ENCODE peak calls at places on chromosomes 5 and 9, in four cellular contexts. B is heart right ventricle, C is tibial artery, N is dorsolateral prefrontal cortex. Q is an unnamed sample.

GRCh38 chr9:101072259-101072658 is 43.7 kb downstream of the PLPPR1 start:
- DNase-seq in N (no peak), B (no peak), C (no peak), Q (no peak)

GRCh38 chr5:33994845-33995244 is 10.4 kb upstream of the SLC45A2 start:
- DNase-seq in C (no peak), B (no peak), N (no peak), Q (peak)

GRCh38 chr9:81980568-81980967 is 8.0 kb upstream of the SPATA31D1 start:
- DNase-seq in C (no peak), N (no peak), B (no peak), Q (no peak)

GRCh38 chr5:72584466-72584865 is 77.3 kb upstream of the ZNF366 start:
- DNase-seq in B (no peak), C (no peak), N (no peak), Q (no peak)

GRCh38 chr9:136081113-136081825 is 13.8 kb downstream of the NACC2 start:
- DNase-seq in C (peak), N (peak), B (peak), Q (no peak)

GRCh38 chr5:179355976-179356968 is 11.0 kb upstream of the ADAMTS2 start:
- DNase-seq in N (no peak), B (no peak), C (no peak), Q (no peak)

GRCh38 chr9:77512876-77513275 is 135.2 kb downstream of the GNA14 start:
- DNase-seq in C (no peak), N (no peak), B (no peak), Q (no peak)

GRCh38 chr5:139638736-139639618 is 9.2 kb upstream of the CXXC5 start:
- DNase-seq in B (no peak), C (peak), N (no peak), Q (no peak)

GRCh38 chr5:572398-573019 is 39.6 kb upstream of the CEP72 start:
- DNase-seq in B (no peak), C (no peak), N (no peak), Q (no peak)

GRCh38 chr5:169423580-169424278 is 122.8 kb upstream of the SLIT3 start:
- DNase-seq in B (no peak), C (no peak), N (no peak), Q (no peak)

GRCh38 chr5:173953528-173954090 is 35.4 kb upstream of the C5orf47 start:
- DNase-seq in C (no peak), B (no peak), N (no peak), Q (peak)

GRCh38 chr9:111683351-111683750 is 21.9 kb downstream of the GNG10 start:
- DNase-seq in N (no peak), C (no peak), B (no peak), Q (no peak)

GRCh38 chr5:115191439-115192031 is 21.8 kb upstream of the TRIM36 start:
- DNase-seq in B (no peak), C (no peak), N (no peak), Q (no peak)

GRCh38 chr5:116575635-116576042 is 1.0 kb upstream of the SEMA6A start:
- DNase-seq in N (no peak), B (peak), C (peak), Q (no peak)

GRCh38 chr5:67581203-67581602 is 384.6 kb upstream of the CD180 start:
- DNase-seq in C (no peak), N (no peak), B (no peak), Q (no peak)

GRCh38 chr5:52989781-52990530 is 804 bp downstream of the ITGA2 start:
- DNase-seq in C (peak), N (peak), B (peak), Q (peak)

GRCh38 chr9:297104-297794 is 82.6 kb downstream of the DOCK8 start:
- DNase-seq in N (peak), C (peak), B (peak), Q (no peak)

GRCh38 chr5:154712518-154713437 is 42.4 kb upstream of the LARP1 start:
- DNase-seq in C (no peak), B (no peak), N (no peak), Q (peak)

GRCh38 chr9:124595743-124596142 is 88.5 kb upstream of the NR5A1 start:
- DNase-seq in N (no peak), B (no peak), C (no peak), Q (no peak)

GRCh38 chr5:1746371-1747078 is 53.1 kb downstream of the MRPL36 start:
- DNase-seq in N (peak), B (no peak), C (no peak), Q (no peak)

GRCh38 chr5:170200876-170201275 is 31.9 kb upstream of the C5orf58 start:
- DNase-seq in C (no peak), N (no peak), B (no peak), Q (no peak)

GRCh38 chr9:125293134-125293533 is 31.5 kb downstream of the GAPVD1 start:
- DNase-seq in C (no peak), B (no peak), N (no peak), Q (no peak)

GRCh38 chr5:123147741-123148140 is 58.7 kb downstream of the PRDM6 start:
- DNase-seq in B (no peak), N (no peak), C (no peak), Q (no peak)

GRCh38 chr9:69044226-69045219 is 9.0 kb downstream of the FXN start:
- DNase-seq in C (peak), N (no peak), B (peak), Q (no peak)

GRCh38 chr9:133701981-133702797 is 36.0 kb downstream of the SARDH start:
- DNase-seq in C (no peak), N (no peak), B (no peak), Q (no peak)

GRCh38 chr9:135030711-135031245 is 56.7 kb upstream of the OLFM1 start:
- DNase-seq in C (no peak), N (no peak), B (no peak), Q (no peak)

GRCh38 chr5:134603059-134603458 is 29.6 kb downstream of the SAR1B start:
- DNase-seq in N (no peak), B (no peak), C (no peak), Q (peak)

GRCh38 chr5:96794757-96795156 is 13.0 kb downstream of the ERAP1 start:
- DNase-seq in N (no peak), B (no peak), C (no peak), Q (no peak)

GRCh38 chr5:112800901-112801300 is 60.2 kb upstream of the SRP19 start:
- DNase-seq in B (no peak), N (no peak), C (no peak), Q (no peak)

GRCh38 chr5:170275376-170275994 is 22.1 kb downstream of the LCP2 start:
- DNase-seq in B (no peak), N (no peak), C (no peak), Q (no peak)

GRCh38 chr9:4297795-4298254 is 2.0 kb downstream of the GLIS3 start:
- DNase-seq in B (peak), C (peak), N (peak), Q (peak)

GRCh38 chr9:115442054-115442453 is 324.1 kb upstream of the TNC start:
- DNase-seq in C (no peak), N (no peak), B (no peak), Q (no peak)

GRCh38 chr9:133823189-133824105 is 85.3 kb upstream of the SARDH start:
- DNase-seq in C (no peak), N (no peak), B (no peak), Q (no peak)

DNA sequence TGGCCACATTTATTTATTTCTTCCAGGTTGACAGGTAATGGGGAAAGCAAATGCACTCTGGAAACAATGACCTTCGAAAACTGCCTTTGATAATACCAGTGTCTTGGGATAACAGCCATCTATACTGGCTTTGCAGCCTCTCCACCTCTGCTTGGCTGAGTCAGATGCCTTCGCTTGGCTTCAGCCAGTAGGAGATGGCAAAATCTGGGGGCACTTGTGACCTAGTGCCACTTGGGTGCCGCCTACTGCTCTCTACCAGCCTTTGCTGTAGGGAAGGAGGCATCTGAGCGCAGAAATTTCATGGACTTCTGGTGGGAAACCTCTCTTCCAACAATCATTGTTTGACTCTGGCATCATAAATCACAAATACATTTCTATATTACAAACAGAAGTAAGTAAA is 21.8 kb downstream of the FYB1 start:
- DNase-seq in C (no peak), N (no peak), B (no peak), Q (no peak)
- TF ChIP-seq CTCF in C (no peak), N (no peak), B (no peak), Q (no peak)

GRCh38 chr5:32174011-32174866 is at the start of gene GOLPH3:
- DNase-seq in B (peak), C (peak), N (peak), Q (peak)
- TF ChIP-seq CTCF in B (no peak), C (no peak), N (no peak), Q (no peak)

GRCh38 chr5:41636605-41637004 is 126.2 kb upstream of the PLCXD3 start:
- DNase-seq in C (no peak), N (no peak), B (no peak), Q (peak)

GRCh38 chr5:41637869-41638268 is 127.5 kb upstream of the PLCXD3 start:
- DNase-seq in B (no peak), C (no peak), N (no peak), Q (no peak)

GRCh38 chr5:41638685-41639084 is 128.3 kb upstream of the PLCXD3 start:
- DNase-seq in C (no peak), N (no peak), B (no peak), Q (no peak)

GRCh38 chr5:41637424-41637823 is 127.0 kb upstream of the PLCXD3 start:
- DNase-seq in C (no peak), N (no peak), B (no peak), Q (no peak)

GRCh38 chr5:41641621-41642020 is 131.2 kb upstream of the PLCXD3 start:
- DNase-seq in N (no peak), B (no peak), C (no peak), Q (peak)
- TF ChIP-seq CTCF in N (no peak), B (no peak), C (no peak), Q (peak)

DNA sequence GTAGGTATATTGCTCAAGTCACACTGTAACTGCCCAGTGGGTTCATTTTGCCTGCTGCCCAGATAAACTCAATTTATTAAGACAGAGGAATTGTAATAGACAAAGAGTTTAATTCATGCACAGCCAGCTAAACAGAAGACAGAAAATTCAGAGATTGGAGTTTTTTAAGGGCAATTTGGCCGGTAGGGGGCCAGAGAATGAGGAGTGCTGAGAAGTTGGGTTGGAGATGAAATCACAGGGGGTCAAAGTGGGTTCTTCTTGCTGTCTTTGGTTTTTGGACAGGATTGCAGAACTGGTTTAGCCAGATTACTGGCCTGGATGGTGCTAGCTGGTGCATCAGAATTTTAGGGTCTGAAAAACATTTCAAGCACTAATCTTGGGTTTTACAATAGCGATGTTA is 20.7 kb upstream of the IL33 start:
- DNase-seq in C (no peak), N (no peak), B (no peak), Q (no peak)
- TF ChIP-seq CTCF in C (no peak), N (no peak), B (no peak), Q (peak)

DNA sequence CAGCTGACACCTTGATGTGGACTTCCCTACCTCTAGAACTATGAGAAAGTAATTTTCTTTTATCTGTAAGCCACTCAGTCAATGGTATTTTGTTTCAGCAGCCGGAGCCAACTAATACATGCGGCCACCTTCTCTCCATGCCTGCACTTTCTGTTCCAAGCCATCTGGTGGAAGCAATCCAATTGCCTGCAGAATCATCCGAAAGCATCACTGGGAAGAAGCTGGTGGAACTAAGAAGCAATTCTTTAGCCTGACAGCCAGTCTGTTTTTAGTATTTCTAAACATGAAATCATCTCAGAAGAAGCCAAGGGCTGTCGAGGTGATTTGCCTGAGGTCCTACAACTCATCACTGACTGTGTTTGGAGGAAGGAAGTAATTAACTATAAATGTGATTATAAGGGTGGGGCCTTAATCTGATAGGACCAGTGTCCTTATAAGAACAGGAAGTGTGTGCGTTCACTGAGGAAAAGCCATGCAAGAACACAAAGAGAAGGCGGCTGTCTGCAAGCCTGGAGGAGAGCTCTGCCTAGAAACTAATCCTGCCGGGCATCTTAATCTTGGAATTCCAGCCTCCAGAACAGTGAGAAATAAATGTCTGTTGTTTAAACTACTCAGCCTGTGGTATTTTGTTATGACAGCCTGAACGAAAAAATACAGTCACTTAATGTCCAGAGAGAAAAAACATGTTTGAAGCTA is 49.1 kb downstream of the NXNL2 start:
- DNase-seq in N (no peak), B (no peak), C (no peak), Q (peak)
- TF ChIP-seq CTCF in N (no peak), B (no peak), C (no peak), Q (peak)

DNA sequence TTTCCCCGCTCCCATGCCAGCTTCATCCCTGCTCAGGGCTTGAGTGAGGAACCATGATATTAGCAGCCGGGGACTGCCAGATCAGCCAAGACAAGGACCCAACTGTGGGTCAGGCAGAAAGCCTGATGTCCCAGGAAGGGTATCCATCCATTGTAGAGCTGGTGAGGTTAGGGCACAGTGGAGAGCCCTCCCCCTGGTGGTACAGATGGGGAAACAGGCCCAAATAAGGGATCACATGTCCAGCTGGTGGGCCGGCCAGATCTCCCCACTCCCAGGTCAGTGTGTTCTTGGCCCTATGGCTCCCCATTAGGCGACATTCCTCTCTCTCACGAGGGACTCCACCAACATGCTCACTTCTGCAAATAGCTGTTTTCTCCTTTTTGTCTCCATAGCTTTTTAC is 9.0 kb downstream of the CDX1 start:
- DNase-seq in C (no peak), N (no peak), B (no peak), Q (peak)
- TF ChIP-seq CTCF in C (peak), N (no peak), B (no peak), Q (peak)

GRCh38 chr9:21473236-21473635 is 8.9 kb downstream of the IFNE start:
- DNase-seq in B (no peak), C (no peak), N (no peak), Q (peak)
- TF ChIP-seq CTCF in B (no peak), C (no peak), N (no peak), Q (peak)

GRCh38 chr5:165882099-165882498 is 2376.7 kb downstream of the MAT2B start:
- DNase-seq in C (no peak), B (no peak), N (no peak), Q (no peak)

GRCh38 chr5:165876538-165876937 is 2371.1 kb downstream of the MAT2B start:
- DNase-seq in C (no peak), B (no peak), N (no peak), Q (no peak)

GRCh38 chr5:165887147-165887546 is 2381.7 kb downstream of the MAT2B start:
- DNase-seq in B (no peak), C (no peak), N (no peak), Q (no peak)

GRCh38 chr5:165877475-165877874 is 2372.1 kb downstream of the MAT2B start:
- DNase-seq in C (no peak), N (no peak), B (no peak), Q (no peak)

DNA sequence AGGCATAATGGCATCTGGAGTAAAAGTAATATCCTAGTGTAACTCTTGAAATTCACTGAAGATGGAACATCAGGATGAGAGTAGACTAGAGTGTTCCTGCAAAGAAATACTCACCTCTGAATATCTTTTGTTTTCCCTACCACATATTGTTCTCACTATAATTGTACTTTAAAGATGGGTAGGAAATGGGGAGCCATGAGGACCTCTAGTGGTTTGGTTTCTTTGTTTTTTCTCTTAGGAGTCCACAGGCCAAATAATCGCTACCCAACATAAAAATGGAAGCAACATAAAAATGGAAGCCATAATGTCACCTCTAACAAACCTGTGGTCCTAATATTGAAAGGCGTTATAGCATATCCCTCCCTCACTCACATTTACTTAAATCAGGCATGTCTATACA is 2375.8 kb downstream of the MAT2B start:
- DNase-seq in N (no peak), B (no peak), C (no peak), Q (no peak)
- TF ChIP-seq CTCF in N (no peak), B (no peak), C (no peak), Q (no peak)